ENCODE peak calls at places on chromosomes 6 and 20, in four cellular contexts. One of them, this sample, is unnamed.

GRCh38 chr6:15066433-15067337 is 179.2 kb upstream of the JARID2 start:
- DNase-seq in K562: peak; percentile 52
- DNase-seq in WTC11: no peak
- DNase-seq in H1: no peak
- DNase-seq in this sample: no peak

GRCh38 chr20:50744143-50744792 is 12.9 kb downstream of the PARD6B start:
- DNase-seq in K562: peak; percentile 58
- DNase-seq in WTC11: no peak
- DNase-seq in H1: peak; percentile 46
- DNase-seq in this sample: peak; percentile 64

GRCh38 chr20:62837790-62838458 is 21.1 kb downstream of the COL9A3 start:
- DNase-seq in K562: no peak
- DNase-seq in WTC11: no peak
- DNase-seq in H1: no peak
- DNase-seq in this sample: peak; percentile 92

GRCh38 chr6:150930816-150931215 is 65.3 kb downstream of the MTHFD1L start:
- DNase-seq in K562: no peak
- DNase-seq in WTC11: no peak
- DNase-seq in H1: no peak
- DNase-seq in this sample: no peak

GRCh38 chr6:145830612-145831011 is 16.0 kb upstream of the FBXO30 start:
- DNase-seq in K562: no peak
- DNase-seq in WTC11: no peak
- DNase-seq in H1: no peak
- DNase-seq in this sample: no peak

GRCh38 chr6:28258877-28259777 is at the start of gene NKAPL:
- DNase-seq in K562: no peak
- DNase-seq in WTC11: peak; percentile 24
- DNase-seq in H1: peak; percentile 43
- DNase-seq in this sample: no peak

GRCh38 chr6:17987576-17988421 is at the start of gene KIF13A:
- DNase-seq in K562: peak; percentile 94
- DNase-seq in WTC11: peak; percentile 49
- DNase-seq in H1: peak; percentile 69
- DNase-seq in this sample: peak; percentile 93

GRCh38 chr6:11333292-11333849 is 100.9 kb upstream of the NEDD9 start:
- DNase-seq in K562: no peak
- DNase-seq in WTC11: peak; percentile 29
- DNase-seq in H1: no peak
- DNase-seq in this sample: no peak

GRCh38 chr6:152697634-152698033 is at the start of gene MYCT1:
- DNase-seq in K562: no peak
- DNase-seq in WTC11: no peak
- DNase-seq in H1: no peak
- DNase-seq in this sample: no peak

GRCh38 chr6:27406085-27406484 is 17.5 kb downstream of the ZNF391 start:
- DNase-seq in K562: no peak
- DNase-seq in WTC11: no peak
- DNase-seq in H1: no peak
- DNase-seq in this sample: no peak

GRCh38 chr20:47178277-47178676 is 178.2 kb downstream of the ZMYND8 start:
- DNase-seq in K562: no peak
- DNase-seq in WTC11: no peak
- DNase-seq in H1: no peak
- DNase-seq in this sample: no peak

GRCh38 chr20:7971536-7972285 is 31.5 kb upstream of the HAO1 start:
- DNase-seq in K562: no peak
- DNase-seq in WTC11: no peak
- DNase-seq in H1: no peak
- DNase-seq in this sample: no peak

GRCh38 chr6:90008189-90008907 is 114.1 kb downstream of the GJA10 start:
- DNase-seq in K562: no peak
- DNase-seq in WTC11: no peak
- DNase-seq in H1: no peak
- DNase-seq in this sample: no peak

GRCh38 chr6:78916411-78916810 is 49.1 kb downstream of the IRAK1BP1 start:
- DNase-seq in K562: no peak
- DNase-seq in WTC11: no peak
- DNase-seq in H1: no peak
- DNase-seq in this sample: no peak

GRCh38 chr20:41133709-41134361 is 3.5 kb upstream of the PLCG1 start:
- DNase-seq in K562: peak; percentile 76
- DNase-seq in WTC11: no peak
- DNase-seq in H1: no peak
- DNase-seq in this sample: no peak

GRCh38 chr6:95249176-95249575 is 328.2 kb upstream of the MANEA start:
- DNase-seq in K562: no peak
- DNase-seq in WTC11: no peak
- DNase-seq in H1: no peak
- DNase-seq in this sample: no peak

GRCh38 chr6:132333639-132334516 is 67.4 kb downstream of the MOXD1 start:
- DNase-seq in K562: no peak
- DNase-seq in WTC11: no peak
- DNase-seq in H1: no peak
- DNase-seq in this sample: peak; percentile 8

GRCh38 chr6:139763468-139764214 is 389.2 kb upstream of the CITED2 start:
- DNase-seq in K562: no peak
- DNase-seq in WTC11: no peak
- DNase-seq in H1: no peak
- DNase-seq in this sample: no peak

GRCh38 chr20:23203951-23204730 is 118.0 kb upstream of the CD93 start:
- DNase-seq in K562: no peak
- DNase-seq in WTC11: no peak
- DNase-seq in H1: no peak
- DNase-seq in this sample: no peak

GRCh38 chr6:41732601-41733348 is 2.6 kb downstream of the TFEB start:
- DNase-seq in K562: no peak
- DNase-seq in WTC11: no peak
- DNase-seq in H1: no peak
- DNase-seq in this sample: no peak

GRCh38 chr6:126063512-126064146 is 77.3 kb downstream of the TRMT11 start:
- DNase-seq in K562: no peak
- DNase-seq in WTC11: no peak
- DNase-seq in H1: no peak
- DNase-seq in this sample: no peak
- TF ChIP-seq TEAD4 in K562: no peak
- TF ChIP-seq TEAD4 in WTC11: no peak
- TF ChIP-seq TEAD4 in H1: no peak
- TF ChIP-seq TEAD4 in this sample: no peak

DNA sequence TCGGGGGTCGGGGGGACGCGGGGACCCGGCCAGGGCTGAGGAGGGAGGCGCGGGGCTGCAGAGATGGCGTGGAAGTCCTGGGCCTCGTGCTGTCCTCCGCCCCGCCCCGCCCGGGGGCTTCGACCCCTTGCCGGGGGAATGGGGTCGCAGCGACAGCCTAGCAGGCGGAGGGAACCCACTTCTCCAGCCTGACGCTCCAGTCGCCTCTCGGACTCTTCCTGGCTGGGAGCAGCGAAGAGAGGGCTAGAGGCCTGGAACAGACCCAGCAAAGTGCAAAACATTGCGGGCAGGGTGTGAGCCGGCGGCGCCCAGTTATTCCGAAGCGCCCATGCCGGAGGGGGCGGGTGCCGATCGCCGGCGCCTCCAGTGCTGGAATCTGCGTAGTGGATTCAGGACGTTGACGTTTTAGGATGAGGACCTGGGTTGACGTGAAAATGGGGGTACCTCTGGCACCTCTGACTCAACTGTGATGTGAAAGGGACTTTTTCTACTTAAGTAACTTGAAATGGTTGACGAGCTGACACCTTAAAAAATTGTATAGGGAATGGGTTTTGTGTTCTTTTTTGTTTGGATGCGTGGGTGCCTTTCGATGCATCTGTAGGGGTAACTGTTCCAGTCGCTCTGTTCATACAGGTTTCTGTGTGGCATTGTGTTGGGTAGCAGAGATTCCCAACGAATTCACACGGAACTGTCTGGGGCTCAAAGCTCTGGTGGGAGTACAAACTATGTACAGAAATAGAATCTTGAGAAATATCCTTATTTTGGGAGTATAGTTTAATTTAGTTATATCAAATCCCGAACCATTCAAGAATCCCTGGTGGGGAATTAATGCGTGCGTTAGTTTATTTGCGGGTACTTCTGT is 1.4 kb downstream of the SLC35F1 start:
- DNase-seq in K562: no peak
- DNase-seq in WTC11: peak; percentile 50
- DNase-seq in H1: no peak
- DNase-seq in this sample: no peak
- TF ChIP-seq TEAD4 in K562: no peak
- TF ChIP-seq TEAD4 in WTC11: no peak
- TF ChIP-seq TEAD4 in H1: peak; percentile 33
- TF ChIP-seq TEAD4 in this sample: no peak

GRCh38 chr6:29965873-29966601 is 23.7 kb downstream of the HLA-A start:
- DNase-seq in K562: peak; percentile 53
- DNase-seq in WTC11: no peak
- DNase-seq in H1: no peak
- DNase-seq in this sample: peak; percentile 77

GRCh38 chr6:29967379-29968010 is 25.2 kb downstream of the HLA-A start:
- DNase-seq in K562: peak; percentile 74
- DNase-seq in WTC11: no peak
- DNase-seq in H1: no peak
- DNase-seq in this sample: no peak

GRCh38 chr6:29970711-29971110 is 28.4 kb downstream of the HLA-A start:
- DNase-seq in K562: no peak
- DNase-seq in WTC11: no peak
- DNase-seq in H1: no peak
- DNase-seq in this sample: peak; percentile 34

GRCh38 chr6:29968905-29969304 is 26.6 kb downstream of the HLA-A start:
- DNase-seq in K562: no peak
- DNase-seq in WTC11: no peak
- DNase-seq in H1: no peak
- DNase-seq in this sample: no peak

DNA sequence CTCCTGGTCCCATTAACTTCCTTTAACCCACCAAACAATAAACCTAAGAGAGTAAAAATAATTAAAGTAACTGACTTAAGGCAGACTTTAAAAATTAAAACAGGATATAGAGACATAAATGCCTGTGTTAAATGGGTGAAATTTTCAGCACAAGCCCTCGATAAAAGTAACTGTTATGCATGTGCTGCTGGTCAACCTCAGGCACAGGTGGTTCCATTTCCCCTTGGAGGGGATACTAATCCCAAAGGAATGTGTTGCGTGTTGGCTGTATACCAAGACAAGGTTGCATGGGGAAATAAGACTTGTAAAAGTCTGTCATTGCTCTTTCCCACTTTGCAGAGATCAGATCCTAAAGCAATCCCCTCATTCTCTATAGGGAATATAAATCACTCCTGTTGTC is 25.8 kb downstream of the HLA-A start:
- DNase-seq in K562: no peak
- DNase-seq in WTC11: no peak
- DNase-seq in H1: no peak
- DNase-seq in this sample: no peak
- TF ChIP-seq TEAD4 in K562: no peak
- TF ChIP-seq TEAD4 in WTC11: no peak
- TF ChIP-seq TEAD4 in H1: no peak
- TF ChIP-seq TEAD4 in this sample: no peak

GRCh38 chr6:136077834-136078576 is 172.1 kb downstream of the MTFR2 start:
- DNase-seq in K562: no peak
- DNase-seq in WTC11: no peak
- DNase-seq in H1: no peak
- DNase-seq in this sample: peak; percentile 32

GRCh38 chr6:136084403-136084802 is 165.7 kb downstream of the MTFR2 start:
- DNase-seq in K562: no peak
- DNase-seq in WTC11: no peak
- DNase-seq in H1: no peak
- DNase-seq in this sample: no peak

GRCh38 chr6:136083540-136083939 is 166.6 kb downstream of the MTFR2 start:
- DNase-seq in K562: no peak
- DNase-seq in WTC11: no peak
- DNase-seq in H1: no peak
- DNase-seq in this sample: no peak

GRCh38 chr6:136076496-136076895 is 173.6 kb downstream of the MTFR2 start:
- DNase-seq in K562: no peak
- DNase-seq in WTC11: no peak
- DNase-seq in H1: no peak
- DNase-seq in this sample: no peak

DNA sequence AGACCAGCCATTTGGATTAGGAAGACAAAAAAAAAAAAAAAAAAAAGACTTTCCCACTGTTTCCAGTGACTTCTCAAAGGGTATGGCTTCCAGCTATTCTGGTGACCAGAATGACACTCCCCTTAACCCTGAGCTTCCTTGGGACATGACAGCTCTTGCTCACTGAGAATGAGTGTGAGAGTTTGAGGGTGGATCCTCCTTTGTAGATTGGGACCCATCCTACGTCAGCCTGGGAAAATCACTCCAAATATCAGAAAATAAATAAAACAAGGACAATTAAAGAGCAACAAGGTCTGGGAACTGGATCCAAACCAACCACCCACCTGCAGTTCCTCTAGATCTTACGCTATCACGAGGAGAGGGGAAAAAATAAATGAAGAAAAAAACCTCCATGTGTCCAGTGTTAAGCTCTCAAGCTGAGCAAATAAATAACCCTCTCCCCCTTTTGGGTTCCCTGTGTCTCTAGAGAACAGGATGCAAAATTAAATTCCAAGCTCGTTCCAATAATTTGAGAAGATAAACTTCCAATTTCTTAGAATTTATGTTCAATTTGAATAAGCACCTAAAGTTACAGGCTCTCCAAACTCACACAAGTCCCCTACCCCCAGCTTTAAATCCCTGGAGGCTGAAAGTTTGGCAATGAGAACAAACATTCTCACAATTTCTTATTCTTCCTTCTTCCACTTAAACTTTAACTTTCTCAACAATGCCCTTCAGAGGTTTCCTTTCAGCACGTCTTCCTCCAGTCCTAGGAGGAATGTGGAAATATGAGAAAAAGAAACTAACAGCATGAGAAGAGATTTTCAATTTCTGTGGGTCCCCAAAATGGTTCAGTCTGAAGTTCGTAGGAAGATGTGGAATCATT is 170.2 kb downstream of the MTFR2 start:
- DNase-seq in K562: no peak
- DNase-seq in WTC11: no peak
- DNase-seq in H1: no peak
- DNase-seq in this sample: no peak
- TF ChIP-seq TEAD4 in K562: no peak
- TF ChIP-seq TEAD4 in WTC11: no peak
- TF ChIP-seq TEAD4 in H1: no peak
- TF ChIP-seq TEAD4 in this sample: no peak

DNA sequence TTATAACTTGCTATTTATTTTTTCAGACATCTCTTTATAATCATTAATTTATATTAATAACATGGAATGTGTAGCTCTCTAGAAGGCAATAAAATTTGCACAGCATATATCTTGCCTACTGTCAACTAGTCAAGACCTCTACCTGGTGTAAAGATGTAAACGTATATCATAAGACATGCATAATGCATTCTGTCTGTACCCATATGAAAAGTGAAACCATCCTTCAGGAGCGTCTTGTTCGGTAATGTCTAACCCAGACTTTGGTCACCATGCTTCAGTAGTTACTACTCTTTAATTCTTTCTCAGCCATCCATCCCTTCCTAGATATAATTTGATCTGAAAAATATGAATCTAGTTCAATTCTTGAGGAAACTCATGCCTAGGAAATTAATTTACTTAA is 21.0 kb downstream of the CEP43 start:
- DNase-seq in K562: no peak
- DNase-seq in WTC11: no peak
- DNase-seq in H1: no peak
- DNase-seq in this sample: no peak
- TF ChIP-seq TEAD4 in K562: no peak
- TF ChIP-seq TEAD4 in WTC11: no peak
- TF ChIP-seq TEAD4 in H1: no peak
- TF ChIP-seq TEAD4 in this sample: no peak

This sample was measured in SK-N-SH.